ENCODE peak calls at places on chromosomes 1 and 21, in nine cellular contexts. A is smooth muscle cell of the brain vasculature; M is NCI-H146; N is stomach; Y is GM04504; P is Right ventricle myocardium superior; G is activated CD4-positive, alpha-beta T cell treated with anti-CD3 and anti-CD28 coated beads, Interleukin-2, amount 50 U/mL, for 48 hours; U is central memory CD4-positive, alpha-beta T cell; T is Caco-2. Z is an unnamed sample.

GRCh38 chr1:58979085-58979484 is 195.2 kb upstream of the JUN start:
- DNase-seq in U (no peak), N (no peak), M (no peak), A (no peak), G (no peak), P (no peak), Y (no peak), T (no peak), Z (no peak)

GRCh38 chr1:160376525-160377131 is 9.8 kb downstream of the NHLH1 start:
- DNase-seq in T (peak), M (peak), Y (no peak), G (no peak), U (peak), A (peak), P (no peak), N (no peak), Z (peak)

GRCh38 chr21:42472521-42472920 is 23.5 kb downstream of the RSPH1 start:
- DNase-seq in G (no peak), Y (no peak), A (no peak), P (no peak), T (no peak), N (no peak), U (no peak), M (no peak), Z (no peak)

GRCh38 chr1:34792424-34792823 is 375 bp upstream of the GJA4 start:
- DNase-seq in G (no peak), M (no peak), N (no peak), U (no peak), Y (no peak), A (no peak), T (no peak), P (no peak), Z (no peak)

GRCh38 chr1:87294633-87295032 is 34.0 kb upstream of the LMO4 start:
- DNase-seq in Y (no peak), N (no peak), M (no peak), A (no peak), P (no peak), G (no peak), U (no peak), T (no peak), Z (no peak)

GRCh38 chr1:99754055-99754626 is 12.3 kb downstream of the FRRS1 start:
- DNase-seq in N (no peak), Y (no peak), M (no peak), G (no peak), T (no peak), P (no peak), U (no peak), A (no peak), Z (no peak)

GRCh38 chr1:172938676-172939075 is 112.1 kb downstream of the TNFSF18 start:
- DNase-seq in U (no peak), Y (no peak), G (no peak), M (no peak), A (no peak), T (no peak), P (no peak), N (no peak), Z (no peak)

GRCh38 chr1:65395887-65396612 is 24.4 kb upstream of the LEPR start:
- DNase-seq in T (no peak), G (peak), A (no peak), U (no peak), N (no peak), M (no peak), Y (peak), P (no peak), Z (no peak)

GRCh38 chr1:184387871-184388670 is 1.2 kb downstream of the C1orf21 start:
- DNase-seq in M (peak), N (peak), T (no peak), U (no peak), G (peak), P (peak), Y (peak), A (no peak), Z (no peak)

GRCh38 chr21:46500224-46500861 is 41.7 kb downstream of the DIP2A start:
- DNase-seq in Y (no peak), G (no peak), N (no peak), P (no peak), A (no peak), U (peak), M (no peak), T (no peak), Z (peak)

GRCh38 chr1:30751830-30752650 is 5.5 kb downstream of the LAPTM5 start:
- DNase-seq in P (no peak), A (no peak), T (no peak), U (no peak), N (no peak), G (no peak), M (no peak), Y (no peak), Z (no peak)

GRCh38 chr1:64162151-64162550 is 41.3 kb upstream of the UBE2U start:
- DNase-seq in A (no peak), T (no peak), P (no peak), M (no peak), N (no peak), U (no peak), Y (no peak), G (no peak), Z (peak)

GRCh38 chr1:165006843-165007242 is 349.7 kb downstream of the LMX1A start:
- DNase-seq in Y (no peak), A (no peak), M (no peak), P (no peak), T (no peak), G (no peak), N (no peak), U (no peak), Z (no peak)

GRCh38 chr1:66533804-66534745 is at the start of gene SGIP1:
- DNase-seq in M (no peak), A (no peak), P (peak), G (no peak), N (peak), U (no peak), Y (peak), T (no peak), Z (no peak)

GRCh38 chr1:183993132-183993531 is 44.4 kb downstream of the COLGALT2 start:
- DNase-seq in A (no peak), Y (no peak), M (no peak), P (no peak), T (no peak), G (no peak), U (no peak), N (no peak), Z (no peak)

Z was measured in NCI-H1417.